ENCODE peak calls at places on chromosomes 16 and 17, in nine cellular contexts. D is NCI-H1092; M is GM12865; B is head of caudate nucleus; Z is left ventricle myocardium inferior; A is right lobe of liver; H is fibroblast of the aortic adventitia; V is activated CD4-positive, alpha-beta T cell treated with anti-CD3 and anti-CD28 coated beads for 48 hours; T is WTC11. O is an unnamed sample.
A peak's percentile ranks its signal among the peaks of the same experiment; 100 is the strongest.

GRCh38 chr17:50657054-50657453 is 22.4 kb downstream of the ABCC3 start:
- DNase-seq in H (no peak), V (no peak), Z (no peak), A (no peak), T (no peak), M (no peak), D (no peak), B (no peak), O (no peak)

GRCh38 chr17:4914009-4914408 is 11.1 kb upstream of the CHRNE start:
- DNase-seq in T (no peak), A (no peak), H (peak; percentile 32), M (no peak), Z (no peak), B (no peak), V (no peak), D (no peak), O (no peak)

GRCh38 chr17:42531455-42532354 is 4.3 kb upstream of the NAGLU start:
- DNase-seq in Z (peak; percentile 72), A (peak; percentile 82), D (peak; percentile 44), H (peak; percentile 36), V (peak; percentile 62), B (peak; percentile 54), M (peak; percentile 79), T (peak; percentile 67), O (peak; percentile 60)

GRCh38 chr17:58352843-58353719 is 1.1 kb upstream of the SUPT4H1 start:
- DNase-seq in H (peak; percentile 36), Z (no peak), B (no peak), V (peak; percentile 55), D (no peak), A (no peak), T (peak; percentile 54), M (peak; percentile 72), O (peak; percentile 56)

GRCh38 chr16:57609541-57610401 is 18.7 kb upstream of the ADGRG1 start:
- DNase-seq in T (no peak), A (no peak), B (no peak), Z (no peak), M (peak; percentile 96), V (peak; percentile 89), H (peak; percentile 65), D (peak; percentile 76), O (no peak)

GRCh38 chr17:71398706-71399620 is 721.9 kb upstream of the SOX9 start:
- DNase-seq in V (no peak), H (peak; percentile 16), T (no peak), B (no peak), M (peak; percentile 14), D (no peak), Z (no peak), A (no peak), O (peak; percentile 44)

GRCh38 chr17:66750756-66751543 is 84.0 kb upstream of the CACNG5 start:
- DNase-seq in T (no peak), A (no peak), D (no peak), Z (no peak), B (no peak), M (no peak), H (no peak), V (no peak), O (no peak)

GRCh38 chr16:86611517-86611840 is 33.1 kb downstream of the FOXL1 start:
- DNase-seq in V (no peak), T (no peak), D (no peak), A (no peak), Z (peak; percentile 53), B (no peak), M (no peak), H (peak; percentile 67), O (no peak)

GRCh38 chr17:65297384-65297783 is 160.2 kb downstream of the RGS9 start:
- DNase-seq in H (peak; percentile 38), D (no peak), A (no peak), T (no peak), Z (no peak), V (no peak), M (no peak), B (no peak), O (no peak)

GRCh38 chr17:7211512-7212277 is 7.9 kb downstream of the DLG4 start:
- DNase-seq in B (no peak), M (no peak), T (no peak), Z (peak; percentile 12), V (no peak), A (no peak), H (no peak), D (no peak), O (no peak)

GRCh38 chr17:77365584-77366186 is 224.9 kb downstream of the SEC14L1 start:
- DNase-seq in D (peak; percentile 44), A (peak; percentile 51), B (no peak), V (peak; percentile 46), H (peak; percentile 84), M (no peak), T (peak; percentile 2), Z (peak; percentile 64), O (no peak)

GRCh38 chr16:87317766-87318121 is 552 bp upstream of the C16orf95 start:
- DNase-seq in M (peak; percentile 69), V (peak; percentile 66), B (peak; percentile 53), A (peak; percentile 65), Z (peak; percentile 34), H (peak; percentile 68), T (no peak), D (peak; percentile 25), O (peak; percentile 54)